ENCODE peak calls at places on chromosomes 3 and 15, in seven cellular contexts. One of them, this sample, is unnamed. For H3K4me1, the result is how much of the 10 kb centered on the place peaks cover.

GRCh38 chr3:120850326-120851295 is 57.4 kb upstream of the STXBP5L start:
- DNase-seq in MM.1S: no peak
- DNase-seq in CD8-positive, alpha-beta T cell: no peak
- DNase-seq in body of pancreas: no peak
- DNase-seq in thoracic aorta: no peak
- DNase-seq in Peyer's patch: no peak
- DNase-seq in lower lobe of right lung: no peak
- DNase-seq in this sample: no peak

GRCh38 chr3:193377591-193377990 is 962 bp downstream of the ATP13A5 start:
- DNase-seq in lower lobe of right lung: no peak
- DNase-seq in thoracic aorta: no peak
- DNase-seq in MM.1S: no peak
- DNase-seq in body of pancreas: no peak
- DNase-seq in CD8-positive, alpha-beta T cell: no peak
- DNase-seq in Peyer's patch: no peak
- DNase-seq in this sample: no peak

GRCh38 chr3:38566215-38566528 is 70.0 kb downstream of the EXOG start:
- DNase-seq in Peyer's patch: no peak
- DNase-seq in lower lobe of right lung: peak
- DNase-seq in CD8-positive, alpha-beta T cell: no peak
- DNase-seq in body of pancreas: peak
- DNase-seq in thoracic aorta: no peak
- DNase-seq in MM.1S: no peak
- DNase-seq in this sample: no peak

GRCh38 chr3:195897853-195898415 is 10.4 kb downstream of the TNK2 start:
- DNase-seq in CD8-positive, alpha-beta T cell: no peak
- DNase-seq in Peyer's patch: no peak
- DNase-seq in body of pancreas: no peak
- DNase-seq in lower lobe of right lung: no peak
- DNase-seq in thoracic aorta: no peak
- DNase-seq in MM.1S: no peak
- DNase-seq in this sample: no peak

GRCh38 chr15:89095556-89095955 is 7.3 kb downstream of the ABHD2 start:
- DNase-seq in CD8-positive, alpha-beta T cell: no peak
- DNase-seq in body of pancreas: no peak
- DNase-seq in thoracic aorta: no peak
- DNase-seq in lower lobe of right lung: no peak
- DNase-seq in MM.1S: no peak
- DNase-seq in Peyer's patch: no peak
- DNase-seq in this sample: no peak

GRCh38 chr3:124512881-124513609 is 217.2 kb upstream of the UMPS start:
- DNase-seq in body of pancreas: peak
- DNase-seq in thoracic aorta: no peak
- DNase-seq in Peyer's patch: no peak
- DNase-seq in MM.1S: no peak
- DNase-seq in lower lobe of right lung: no peak
- DNase-seq in CD8-positive, alpha-beta T cell: no peak
- DNase-seq in this sample: no peak

GRCh38 chr3:62365311-62366092 is 7.8 kb downstream of the FEZF2 start:
- DNase-seq in MM.1S: no peak
- DNase-seq in thoracic aorta: no peak
- DNase-seq in body of pancreas: no peak
- DNase-seq in CD8-positive, alpha-beta T cell: no peak
- DNase-seq in Peyer's patch: no peak
- DNase-seq in lower lobe of right lung: no peak
- DNase-seq in this sample: no peak

GRCh38 chr15:79881254-79881653 is 15.6 kb downstream of the MTHFS start:
- DNase-seq in thoracic aorta: no peak
- DNase-seq in Peyer's patch: no peak
- DNase-seq in CD8-positive, alpha-beta T cell: no peak
- DNase-seq in body of pancreas: no peak
- DNase-seq in MM.1S: no peak
- DNase-seq in lower lobe of right lung: no peak
- DNase-seq in this sample: no peak

GRCh38 chr15:42404461-42405235 is 45.3 kb downstream of the CAPN3 start:
- DNase-seq in Peyer's patch: no peak
- DNase-seq in lower lobe of right lung: no peak
- DNase-seq in thoracic aorta: no peak
- DNase-seq in MM.1S: no peak
- DNase-seq in CD8-positive, alpha-beta T cell: no peak
- DNase-seq in body of pancreas: no peak
- DNase-seq in this sample: no peak

GRCh38 chr15:59313703-59314332 is 58.9 kb downstream of the MYO1E start:
- DNase-seq in Peyer's patch: peak
- DNase-seq in MM.1S: no peak
- DNase-seq in thoracic aorta: peak
- DNase-seq in CD8-positive, alpha-beta T cell: no peak
- DNase-seq in body of pancreas: peak
- DNase-seq in lower lobe of right lung: peak
- DNase-seq in this sample: peak

GRCh38 chr15:81507831-81508230 is 133.8 kb upstream of the TMC3 start:
- DNase-seq in body of pancreas: no peak
- DNase-seq in thoracic aorta: no peak
- DNase-seq in Peyer's patch: no peak
- DNase-seq in MM.1S: no peak
- DNase-seq in CD8-positive, alpha-beta T cell: no peak
- DNase-seq in lower lobe of right lung: no peak
- DNase-seq in this sample: no peak

GRCh38 chr15:64045774-64046346 is 425 bp downstream of the DAPK2 start:
- DNase-seq in Peyer's patch: peak
- DNase-seq in MM.1S: no peak
- DNase-seq in thoracic aorta: no peak
- DNase-seq in lower lobe of right lung: no peak
- DNase-seq in CD8-positive, alpha-beta T cell: peak
- DNase-seq in body of pancreas: no peak
- DNase-seq in this sample: peak

GRCh38 chr3:20254268-20255117 is 68.5 kb upstream of the SGO1 start:
- DNase-seq in MM.1S: no peak
- DNase-seq in CD8-positive, alpha-beta T cell: no peak
- DNase-seq in body of pancreas: no peak
- DNase-seq in lower lobe of right lung: no peak
- DNase-seq in thoracic aorta: no peak
- DNase-seq in Peyer's patch: no peak
- DNase-seq in this sample: no peak

GRCh38 chr3:26963356-26963742 is 340.8 kb downstream of the LRRC3B start:
- DNase-seq in lower lobe of right lung: no peak
- DNase-seq in Peyer's patch: no peak
- DNase-seq in CD8-positive, alpha-beta T cell: no peak
- DNase-seq in body of pancreas: no peak
- DNase-seq in thoracic aorta: no peak
- DNase-seq in MM.1S: no peak
- DNase-seq in this sample: no peak

GRCh38 chr15:74873756-74874424 is 725 bp upstream of the SCAMP2 start:
- DNase-seq in Peyer's patch: no peak
- DNase-seq in MM.1S: peak
- DNase-seq in thoracic aorta: no peak
- DNase-seq in lower lobe of right lung: peak
- DNase-seq in body of pancreas: peak
- DNase-seq in CD8-positive, alpha-beta T cell: peak
- DNase-seq in this sample: no peak

GRCh38 chr3:169311366-169311765 is 352.1 kb downstream of the MECOM start:
- DNase-seq in MM.1S: no peak
- DNase-seq in lower lobe of right lung: no peak
- DNase-seq in Peyer's patch: no peak
- DNase-seq in CD8-positive, alpha-beta T cell: no peak
- DNase-seq in body of pancreas: no peak
- DNase-seq in thoracic aorta: no peak
- DNase-seq in this sample: no peak

GRCh38 chr3:135235541-135235940 is 440.5 kb downstream of the EPHB1 start:
- DNase-seq in body of pancreas: no peak
- DNase-seq in MM.1S: no peak
- DNase-seq in Peyer's patch: no peak
- DNase-seq in lower lobe of right lung: no peak
- DNase-seq in CD8-positive, alpha-beta T cell: no peak
- DNase-seq in thoracic aorta: no peak
- DNase-seq in this sample: no peak

GRCh38 chr3:44955917-44956316 is 20.1 kb downstream of the ZDHHC3 start:
- DNase-seq in CD8-positive, alpha-beta T cell: no peak
- DNase-seq in lower lobe of right lung: no peak
- DNase-seq in MM.1S: no peak
- DNase-seq in Peyer's patch: no peak
- DNase-seq in body of pancreas: no peak
- DNase-seq in thoracic aorta: no peak
- DNase-seq in this sample: no peak

GRCh38 chr15:57158589-57158988 is 217.7 kb upstream of the CGNL1 start:
- DNase-seq in body of pancreas: no peak
- DNase-seq in MM.1S: no peak
- DNase-seq in Peyer's patch: no peak
- DNase-seq in lower lobe of right lung: no peak
- DNase-seq in CD8-positive, alpha-beta T cell: no peak
- DNase-seq in thoracic aorta: no peak
- DNase-seq in this sample: no peak

GRCh38 chr15:63597033-63597790 is at the start of gene FBXL22:
- DNase-seq in Peyer's patch: no peak
- DNase-seq in body of pancreas: peak
- DNase-seq in thoracic aorta: no peak
- DNase-seq in MM.1S: no peak
- DNase-seq in CD8-positive, alpha-beta T cell: no peak
- DNase-seq in lower lobe of right lung: peak
- DNase-seq in this sample: peak

GRCh38 chr15:54619180-54619579 is 577.6 kb downstream of the RSL24D1 start:
- DNase-seq in MM.1S: no peak
- DNase-seq in CD8-positive, alpha-beta T cell: no peak
- DNase-seq in Peyer's patch: no peak
- DNase-seq in thoracic aorta: no peak
- DNase-seq in lower lobe of right lung: no peak
- DNase-seq in body of pancreas: no peak
- DNase-seq in this sample: no peak

GRCh38 chr15:91196768-91197167 is 96.7 kb downstream of the SV2B start:
- DNase-seq in CD8-positive, alpha-beta T cell: no peak
- DNase-seq in lower lobe of right lung: no peak
- DNase-seq in MM.1S: no peak
- DNase-seq in thoracic aorta: no peak
- DNase-seq in body of pancreas: no peak
- DNase-seq in Peyer's patch: no peak
- DNase-seq in this sample: no peak

GRCh38 chr3:105444725-105445124 is 78.0 kb downstream of the ALCAM start:
- DNase-seq in thoracic aorta: no peak
- DNase-seq in MM.1S: no peak
- DNase-seq in Peyer's patch: no peak
- DNase-seq in body of pancreas: no peak
- DNase-seq in lower lobe of right lung: no peak
- DNase-seq in CD8-positive, alpha-beta T cell: no peak
- DNase-seq in this sample: no peak

GRCh38 chr3:105448338-105448982 is 81.8 kb downstream of the ALCAM start:
- DNase-seq in Peyer's patch: no peak
- DNase-seq in body of pancreas: peak
- DNase-seq in MM.1S: no peak
- DNase-seq in thoracic aorta: no peak
- DNase-seq in CD8-positive, alpha-beta T cell: no peak
- DNase-seq in lower lobe of right lung: no peak
- DNase-seq in this sample: no peak

GRCh38 chr3:105449393-105449792 is 82.7 kb downstream of the ALCAM start:
- DNase-seq in CD8-positive, alpha-beta T cell: no peak
- DNase-seq in body of pancreas: no peak
- DNase-seq in lower lobe of right lung: no peak
- DNase-seq in Peyer's patch: no peak
- DNase-seq in MM.1S: no peak
- DNase-seq in thoracic aorta: no peak
- DNase-seq in this sample: no peak
- H3K4me3 ChIP-seq in CD8-positive, alpha-beta T cell: no peak
- H3K4me3 ChIP-seq in body of pancreas: no peak
- H3K4me3 ChIP-seq in lower lobe of right lung: no peak
- H3K4me3 ChIP-seq in Peyer's patch: no peak
- H3K4me3 ChIP-seq in MM.1S: no peak
- H3K4me3 ChIP-seq in thoracic aorta: no peak
- H3K4me3 ChIP-seq in this sample: no peak

DNA sequence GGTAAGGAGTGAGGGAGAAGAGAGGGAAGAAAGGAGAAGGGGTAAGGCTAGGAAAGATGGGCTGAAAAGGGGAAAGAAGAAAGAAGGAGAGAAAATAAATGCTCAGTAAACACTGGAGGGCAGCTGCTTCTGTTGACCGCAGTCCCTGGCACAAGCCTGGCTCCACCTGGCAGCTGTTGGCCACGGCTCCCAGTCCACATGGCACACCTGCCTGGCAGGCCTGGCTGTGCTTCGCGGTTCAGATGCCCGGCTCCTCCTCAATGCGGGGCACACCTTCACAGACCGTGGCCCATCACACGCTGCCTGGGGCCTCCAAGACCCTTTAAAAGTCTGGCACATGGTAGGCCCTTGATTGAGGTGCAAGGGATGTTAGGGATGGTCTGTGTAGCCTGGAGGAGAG is 516.8 kb upstream of the PROK2 start:
- DNase-seq in MM.1S: no peak
- DNase-seq in CD8-positive, alpha-beta T cell: no peak
- DNase-seq in Peyer's patch: no peak
- DNase-seq in thoracic aorta: no peak
- DNase-seq in lower lobe of right lung: no peak
- DNase-seq in body of pancreas: peak
- DNase-seq in this sample: peak
- H3K4me1 ChIP-seq in MM.1S: under half
- H3K4me1 ChIP-seq in CD8-positive, alpha-beta T cell: under half
- H3K4me1 ChIP-seq in Peyer's patch: under half
- H3K4me1 ChIP-seq in thoracic aorta: under half
- H3K4me1 ChIP-seq in lower lobe of right lung: under half
- H3K4me1 ChIP-seq in body of pancreas: under half
- H3K4me1 ChIP-seq in this sample: under half

GRCh38 chr15:67549736-67550135 is 7.2 kb downstream of the MAP2K5 start:
- DNase-seq in lower lobe of right lung: no peak
- DNase-seq in body of pancreas: no peak
- DNase-seq in CD8-positive, alpha-beta T cell: no peak
- DNase-seq in thoracic aorta: no peak
- DNase-seq in MM.1S: no peak
- DNase-seq in Peyer's patch: no peak
- DNase-seq in this sample: no peak
- TF ChIP-seq CTCF in lower lobe of right lung: no peak
- TF ChIP-seq CTCF in body of pancreas: no peak
- TF ChIP-seq CTCF in CD8-positive, alpha-beta T cell: no peak
- TF ChIP-seq CTCF in thoracic aorta: no peak
- TF ChIP-seq CTCF in MM.1S: no peak
- TF ChIP-seq CTCF in Peyer's patch: no peak
- TF ChIP-seq CTCF in this sample: no peak

GRCh38 chr3:187292186-187292585 is 649 bp upstream of the MASP1 start:
- DNase-seq in lower lobe of right lung: no peak
- DNase-seq in CD8-positive, alpha-beta T cell: no peak
- DNase-seq in MM.1S: no peak
- DNase-seq in Peyer's patch: no peak
- DNase-seq in thoracic aorta: no peak
- DNase-seq in body of pancreas: peak
- DNase-seq in this sample: no peak
- H3K4me3 ChIP-seq in lower lobe of right lung: no peak
- H3K4me3 ChIP-seq in CD8-positive, alpha-beta T cell: no peak
- H3K4me3 ChIP-seq in MM.1S: no peak
- H3K4me3 ChIP-seq in Peyer's patch: no peak
- H3K4me3 ChIP-seq in thoracic aorta: no peak
- H3K4me3 ChIP-seq in body of pancreas: no peak
- H3K4me3 ChIP-seq in this sample: no peak

DNA sequence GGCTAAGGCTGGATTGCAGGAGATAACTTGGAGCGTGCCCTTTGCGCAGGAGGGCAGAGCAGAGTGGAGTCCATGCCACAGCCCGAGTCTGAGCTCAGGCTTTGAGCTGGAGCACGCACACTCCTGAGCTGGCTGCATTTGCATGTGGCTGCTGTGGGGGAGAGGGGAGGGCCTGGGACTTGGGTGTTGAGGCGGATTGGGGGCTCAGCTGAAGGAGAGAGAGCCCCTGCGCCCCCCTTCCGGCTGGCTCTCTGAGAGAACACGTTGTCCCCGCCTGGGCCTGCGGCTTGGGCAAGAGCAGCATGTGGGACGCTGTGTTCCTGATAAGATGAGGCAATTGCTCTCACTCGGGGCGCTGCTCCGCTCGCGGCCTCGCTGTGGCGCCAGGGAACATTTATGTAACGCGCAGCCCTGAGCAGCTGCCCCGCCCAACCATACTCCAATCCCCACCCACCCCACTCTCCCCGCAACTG is 39.1 kb downstream of the KLF13 start:
- DNase-seq in Peyer's patch: peak
- DNase-seq in thoracic aorta: peak
- DNase-seq in MM.1S: no peak
- DNase-seq in CD8-positive, alpha-beta T cell: peak
- DNase-seq in body of pancreas: peak
- DNase-seq in lower lobe of right lung: peak
- DNase-seq in this sample: peak
- H3K4me1 ChIP-seq in Peyer's patch: under half
- H3K4me1 ChIP-seq in thoracic aorta: half or more
- H3K4me1 ChIP-seq in MM.1S: half or more
- H3K4me1 ChIP-seq in CD8-positive, alpha-beta T cell: half or more
- H3K4me1 ChIP-seq in body of pancreas: half or more
- H3K4me1 ChIP-seq in lower lobe of right lung: half or more
- H3K4me1 ChIP-seq in this sample: half or more